ENCODE peak calls at places on chromosomes 1 and 21, in seven cellular contexts. B, W, R, S, K, F and C are unnamed samples.
A peak's percentile ranks its signal among the peaks of the same experiment; 100 is the strongest.

GRCh38 chr1:22428672-22429071 is 23.0 kb upstream of the ZBTB40 start:
- DNase-seq in B (peak; percentile 46), W (peak; percentile 20), R (peak; percentile 59), S (no peak), K (no peak), F (no peak), C (peak; percentile 28)

GRCh38 chr1:35120458-35121133 is 41.4 kb downstream of the ZMYM1 start:
- DNase-seq in B (no peak), W (peak; percentile 19), R (peak; percentile 2), S (peak; percentile 5), K (no peak), F (no peak), C (no peak)

GRCh38 chr1:98019747-98020146 is 98.9 kb upstream of the DPYD start:
- DNase-seq in B (no peak), W (no peak), R (peak; percentile 70), S (no peak), K (no peak), F (no peak), C (no peak)

GRCh38 chr1:52413410-52414104 is 9.2 kb downstream of the PRPF38A start:
- DNase-seq in B (peak; percentile 11), W (peak; percentile 72), R (peak; percentile 50), S (no peak), K (peak; percentile 67), F (no peak), C (peak; percentile 72)

GRCh38 chr1:44817771-44818495 is 9.6 kb downstream of the BTBD19 start:
- DNase-seq in B (no peak), W (no peak), R (no peak), S (no peak), K (peak; percentile 23), F (peak; percentile 6), C (no peak)

GRCh38 chr1:223717695-223718363 is 5.5 kb downstream of the CAPN2 start:
- DNase-seq in B (no peak), W (no peak), R (peak; percentile 53), S (no peak), K (no peak), F (no peak), C (no peak)

GRCh38 chr1:173043253-173043652 is 7.5 kb downstream of the TNFSF18 start:
- DNase-seq in B (peak; percentile 52), W (no peak), R (peak; percentile 63), S (no peak), K (no peak), F (no peak), C (no peak)

GRCh38 chr1:12244585-12244984 is 14.8 kb downstream of the VPS13D start:
- DNase-seq in B (peak; percentile 15), W (no peak), R (no peak), S (no peak), K (no peak), F (no peak), C (no peak)

GRCh38 chr21:36478941-36479340 is 981 bp downstream of the CLDN14 start:
- DNase-seq in B (no peak), W (no peak), R (no peak), S (no peak), K (no peak), F (no peak), C (no peak)

GRCh38 chr1:246503341-246503740 is 3.7 kb downstream of the SMYD3 start:
- DNase-seq in B (peak; percentile 71), W (no peak), R (peak; percentile 33), S (no peak), K (no peak), F (no peak), C (no peak)
- H3K36me3 ChIP-seq in B (no peaks in the 10 kb centered on the region), W (no peaks in the 10 kb centered on the region), R (no peaks in the 10 kb centered on the region), S (no peaks in the 10 kb centered on the region), K (no peaks in the 10 kb centered on the region), F (no peaks in the 10 kb centered on the region), C (no peaks in the 10 kb centered on the region)

GRCh38 chr1:8541961-8542521 is 224.1 kb downstream of the SLC45A1 start:
- DNase-seq in B (no peak), W (no peak), R (peak; percentile 83), S (no peak), K (no peak), F (no peak), C (no peak)
- H3K36me3 ChIP-seq in B (no peaks in the 10 kb centered on the region), W (no peaks in the 10 kb centered on the region), R (peaks cover 3% of the 10 kb centered on the region), S (peaks cover 5% of the 10 kb centered on the region), K (no peaks in the 10 kb centered on the region), F (no peaks in the 10 kb centered on the region), C (no peaks in the 10 kb centered on the region)

DNA sequence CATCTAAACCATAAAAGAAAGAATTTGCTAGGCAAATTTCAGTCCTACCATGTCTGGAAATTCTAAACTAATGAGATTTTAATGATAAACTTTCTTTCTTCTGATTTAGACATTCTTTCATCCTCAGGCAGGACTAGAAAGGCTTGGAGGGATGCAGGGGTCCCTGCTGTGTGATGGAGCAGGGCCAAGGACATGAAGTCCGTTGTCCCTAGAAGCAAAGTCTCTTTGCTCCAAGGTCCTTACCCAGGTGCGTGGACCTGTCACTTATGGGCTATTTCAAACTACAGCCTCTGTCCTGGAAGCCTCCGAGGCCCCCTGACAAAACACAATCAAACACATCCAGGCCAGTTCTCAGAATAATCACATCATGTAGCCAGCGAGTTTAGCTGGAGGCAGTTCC is 26.6 kb downstream of the URB1 start:
- DNase-seq in B (no peak), W (no peak), R (no peak), S (no peak), K (no peak), F (no peak), C (no peak)
- H3K36me3 ChIP-seq in B (peaks cover 42% of the 10 kb centered on the region), W (no peaks in the 10 kb centered on the region), R (peaks cover 62% of the 10 kb centered on the region), S (peaks cover 50% of the 10 kb centered on the region), K (no peaks in the 10 kb centered on the region), F (peaks cover 99% of the 10 kb centered on the region), C (peaks cover 5% of the 10 kb centered on the region)

DNA sequence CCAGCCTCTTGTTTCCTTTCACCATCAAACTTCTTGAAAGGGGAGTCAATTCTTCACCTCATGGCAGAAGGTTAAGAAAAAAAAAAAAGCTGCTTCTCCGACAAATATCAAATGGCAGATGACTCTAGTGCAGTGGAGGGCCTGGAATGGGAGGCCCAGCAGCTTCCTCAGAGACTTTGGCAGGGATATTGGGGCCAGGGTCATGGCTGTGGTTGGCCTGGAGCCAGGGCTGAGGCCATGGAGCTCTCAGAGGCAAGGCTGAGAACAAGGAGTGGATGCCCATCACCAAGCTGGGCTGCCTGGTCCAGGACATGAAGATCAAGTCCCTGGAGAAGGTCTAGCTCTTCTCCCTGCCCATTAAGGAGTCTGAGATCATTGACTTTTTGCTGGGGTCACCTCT is 18.7 kb downstream of the MTF1 start:
- DNase-seq in B (no peak), W (no peak), R (peak; percentile 15), S (no peak), K (no peak), F (no peak), C (no peak)
- H3K36me3 ChIP-seq in B (peaks cover 21% of the 10 kb centered on the region), W (peaks cover 1% of the 10 kb centered on the region), R (peaks cover 33% of the 10 kb centered on the region), S (peaks cover 30% of the 10 kb centered on the region), K (no peaks in the 10 kb centered on the region), F (peaks cover 44% of the 10 kb centered on the region), C (no peaks in the 10 kb centered on the region)

GRCh38 chr1:40273547-40274166 is 15.6 kb downstream of the ZMPSTE24 start:
- DNase-seq in B (no peak), W (no peak), R (no peak), S (no peak), K (no peak), F (no peak), C (no peak)
- H3K36me3 ChIP-seq in B (peaks cover 16% of the 10 kb centered on the region), W (no peaks in the 10 kb centered on the region), R (peaks cover 28% of the 10 kb centered on the region), S (peaks cover 23% of the 10 kb centered on the region), K (peaks cover 9% of the 10 kb centered on the region), F (peaks cover 88% of the 10 kb centered on the region), C (peaks cover 6% of the 10 kb centered on the region)

GRCh38 chr21:14527690-14528652 is 18.1 kb downstream of the SAMSN1 start:
- DNase-seq in B (no peak), W (no peak), R (no peak), S (no peak), K (no peak), F (no peak), C (no peak)

GRCh38 chr21:14526816-14527689 is 19.1 kb downstream of the SAMSN1 start:
- DNase-seq in B (no peak), W (no peak), R (no peak), S (no peak), K (no peak), F (no peak), C (no peak)

GRCh38 chr21:14526199-14526598 is 19.9 kb downstream of the SAMSN1 start:
- DNase-seq in B (no peak), W (no peak), R (no peak), S (no peak), K (no peak), F (no peak), C (no peak)

GRCh38 chr21:14530574-14530973 is 15.5 kb downstream of the SAMSN1 start:
- DNase-seq in B (no peak), W (no peak), R (no peak), S (no peak), K (no peak), F (no peak), C (no peak)

DNA sequence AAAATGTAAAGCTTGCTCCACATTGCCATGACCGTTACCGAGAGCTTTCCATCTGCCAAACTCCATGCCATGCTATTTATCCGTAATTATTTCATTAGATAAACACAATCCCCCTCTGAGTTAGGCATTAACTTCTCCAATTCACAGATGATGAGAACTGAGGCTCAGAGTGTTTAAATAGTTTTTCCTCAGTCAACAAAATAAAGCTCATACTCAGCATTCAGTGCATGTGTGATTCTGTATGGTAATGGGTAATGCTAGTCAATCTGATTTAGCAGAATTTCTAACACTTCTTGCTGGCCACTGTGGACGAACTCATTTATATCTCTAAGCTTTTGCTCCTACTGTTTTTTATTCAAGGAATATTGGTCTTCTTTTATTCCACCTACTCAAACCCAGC is 17.3 kb downstream of the SAMSN1 start:
- DNase-seq in B (no peak), W (no peak), R (no peak), S (no peak), K (no peak), F (no peak), C (no peak)
- H3K36me3 ChIP-seq in B (no peaks in the 10 kb centered on the region), W (no peaks in the 10 kb centered on the region), R (no peaks in the 10 kb centered on the region), S (no peaks in the 10 kb centered on the region), K (no peaks in the 10 kb centered on the region), F (no peaks in the 10 kb centered on the region), C (no peaks in the 10 kb centered on the region)

GRCh38 chr21:43675871-43676270 is 16.5 kb downstream of the RRP1B start:
- DNase-seq in B (no peak), W (no peak), R (no peak), S (no peak), K (no peak), F (no peak), C (no peak)

GRCh38 chr21:43681650-43682049 is 22.3 kb downstream of the RRP1B start:
- DNase-seq in B (peak; percentile 43), W (no peak), R (no peak), S (no peak), K (no peak), F (no peak), C (no peak)

GRCh38 chr21:43676391-43676790 is 17.0 kb downstream of the RRP1B start:
- DNase-seq in B (no peak), W (no peak), R (no peak), S (no peak), K (no peak), F (no peak), C (no peak)

GRCh38 chr21:43684424-43684823 is 25.1 kb downstream of the RRP1B start:
- DNase-seq in B (no peak), W (no peak), R (no peak), S (no peak), K (no peak), F (no peak), C (no peak)

DNA sequence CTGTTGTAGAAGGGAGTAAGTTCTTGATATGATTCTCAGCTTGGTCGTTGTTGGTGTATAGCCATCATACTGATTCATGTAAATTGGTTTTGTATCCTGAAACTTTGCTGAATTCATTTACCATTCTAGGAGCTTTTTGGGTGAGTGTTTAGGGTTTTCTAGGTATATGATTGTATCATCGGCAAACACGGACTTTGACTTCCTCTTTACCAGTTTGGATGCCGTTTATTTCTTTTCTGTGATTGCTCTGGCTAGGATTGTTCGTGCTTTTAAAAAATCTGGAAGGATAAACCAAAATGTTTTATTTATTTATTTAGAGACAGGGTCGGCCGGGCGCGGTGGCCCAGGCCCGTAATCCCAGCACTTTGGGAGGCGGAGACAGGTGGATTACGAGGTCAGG is 20.6 kb downstream of the RRP1B start:
- DNase-seq in B (no peak), W (no peak), R (no peak), S (no peak), K (no peak), F (no peak), C (no peak)
- H3K36me3 ChIP-seq in B (peaks cover 41% of the 10 kb centered on the region), W (no peaks in the 10 kb centered on the region), R (peaks cover 35% of the 10 kb centered on the region), S (peaks cover 58% of the 10 kb centered on the region), K (no peaks in the 10 kb centered on the region), F (peaks cover 100% of the 10 kb centered on the region), C (peaks cover 19% of the 10 kb centered on the region)